ENCODE peak calls at places on chromosome 15, in four cellular contexts. L, C, N and P are unnamed samples. For H3K36me3, the result is how much of the 10 kb centered on the place peaks cover.

GRCh38 chr15:69131362-69132215 is 28.8 kb upstream of the GLCE start:
- DNase-seq in N (no peak), L (no peak), C (no peak), P (peak)

GRCh38 chr15:96320703-96321421 is 9.6 kb upstream of the NR2F2 start:
- DNase-seq in C (no peak), N (peak), L (no peak), P (no peak)

GRCh38 chr15:97955529-97955928 is 5.0 kb upstream of the ARRDC4 start:
- DNase-seq in N (no peak), C (no peak), L (no peak), P (no peak)

GRCh38 chr15:47332481-47332880 is 384.8 kb upstream of the SEMA6D start:
- DNase-seq in C (no peak), N (peak), L (no peak), P (no peak)

GRCh38 chr15:75195122-75195765 is 6.4 kb upstream of the C15orf39 start:
- DNase-seq in N (no peak), C (no peak), L (peak), P (no peak)

GRCh38 chr15:96593735-96594134 is 263.2 kb downstream of the NR2F2 start:
- DNase-seq in N (no peak), C (no peak), L (no peak), P (no peak)

GRCh38 chr15:47027322-47027946 is 689.9 kb upstream of the SEMA6D start:
- DNase-seq in L (peak), N (no peak), C (no peak), P (no peak)

GRCh38 chr15:69675727-69676126 is 223.1 kb downstream of the RPLP1 start:
- DNase-seq in N (no peak), C (no peak), L (no peak), P (no peak)

GRCh38 chr15:99504823-99505551 is 60.8 kb upstream of the MEF2A start:
- DNase-seq in L (no peak), N (peak), C (peak), P (peak)

GRCh38 chr15:73866881-73867410 is 6.4 kb upstream of the TBC1D21 start:
- DNase-seq in C (no peak), N (no peak), L (no peak), P (no peak)

GRCh38 chr15:93150910-93151309 is 61.9 kb upstream of the RGMA start:
- DNase-seq in L (no peak), C (no peak), N (no peak), P (no peak)

GRCh38 chr15:83578706-83579105 is 75.2 kb upstream of the ADAMTSL3 start:
- DNase-seq in N (no peak), C (no peak), L (no peak), P (no peak)

GRCh38 chr15:95957854-95958253 is 372.6 kb upstream of the NR2F2 start:
- DNase-seq in C (no peak), N (no peak), L (no peak), P (no peak)

GRCh38 chr15:63990449-63990848 is 55.8 kb downstream of the DAPK2 start:
- DNase-seq in L (no peak), N (no peak), C (no peak), P (no peak)

GRCh38 chr15:70093481-70094309 is 4.0 kb downstream of the TLE3 start:
- DNase-seq in L (no peak), N (no peak), C (peak), P (no peak)

GRCh38 chr15:72368895-72369294 is 6.9 kb downstream of the HEXA start:
- DNase-seq in L (no peak), N (no peak), C (no peak), P (no peak)

GRCh38 chr15:34266751-34267150 is 41.9 kb downstream of the EMC4 start:
- DNase-seq in N (no peak), C (no peak), L (no peak), P (no peak)

GRCh38 chr15:92271179-92271578 is 122.5 kb upstream of the ST8SIA2 start:
- DNase-seq in N (no peak), C (no peak), L (no peak), P (no peak)

DNA sequence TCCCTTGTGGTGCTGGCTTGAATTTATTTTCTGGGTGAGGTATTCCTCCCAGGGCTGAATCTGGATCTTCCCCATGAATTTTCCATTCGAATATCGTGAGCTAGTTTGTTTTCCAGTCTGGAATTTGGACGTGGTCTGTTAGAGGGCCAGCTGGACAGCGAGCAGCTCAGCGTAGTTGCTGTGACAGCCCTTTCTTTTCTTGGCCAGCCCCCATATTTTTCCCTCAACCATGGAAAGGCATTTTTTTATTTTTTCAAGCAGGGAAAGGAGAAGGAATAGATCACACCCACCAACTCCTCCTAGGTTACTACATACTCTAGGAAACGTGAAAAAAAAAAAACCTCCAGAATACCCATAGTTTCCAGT is 152.0 kb downstream of the KLHL25 start:
- DNase-seq in N (peak), L (no peak), C (no peak), P (no peak)
- H3K36me3 ChIP-seq in N (under half), L (under half), C (under half), P (half or more)

GRCh38 chr15:31350771-31351170 is 24.1 kb downstream of the KLF13 start:
- DNase-seq in N (no peak), L (no peak), C (no peak), P (no peak)

GRCh38 chr15:31352283-31352880 is 25.7 kb downstream of the KLF13 start:
- DNase-seq in C (no peak), N (no peak), L (peak), P (no peak)

GRCh38 chr15:31353931-31354330 is 27.3 kb downstream of the KLF13 start:
- DNase-seq in L (peak), C (no peak), N (no peak), P (no peak)

GRCh38 chr15:31349233-31350141 is 22.9 kb downstream of the KLF13 start:
- DNase-seq in N (no peak), L (no peak), C (no peak), P (no peak)

DNA sequence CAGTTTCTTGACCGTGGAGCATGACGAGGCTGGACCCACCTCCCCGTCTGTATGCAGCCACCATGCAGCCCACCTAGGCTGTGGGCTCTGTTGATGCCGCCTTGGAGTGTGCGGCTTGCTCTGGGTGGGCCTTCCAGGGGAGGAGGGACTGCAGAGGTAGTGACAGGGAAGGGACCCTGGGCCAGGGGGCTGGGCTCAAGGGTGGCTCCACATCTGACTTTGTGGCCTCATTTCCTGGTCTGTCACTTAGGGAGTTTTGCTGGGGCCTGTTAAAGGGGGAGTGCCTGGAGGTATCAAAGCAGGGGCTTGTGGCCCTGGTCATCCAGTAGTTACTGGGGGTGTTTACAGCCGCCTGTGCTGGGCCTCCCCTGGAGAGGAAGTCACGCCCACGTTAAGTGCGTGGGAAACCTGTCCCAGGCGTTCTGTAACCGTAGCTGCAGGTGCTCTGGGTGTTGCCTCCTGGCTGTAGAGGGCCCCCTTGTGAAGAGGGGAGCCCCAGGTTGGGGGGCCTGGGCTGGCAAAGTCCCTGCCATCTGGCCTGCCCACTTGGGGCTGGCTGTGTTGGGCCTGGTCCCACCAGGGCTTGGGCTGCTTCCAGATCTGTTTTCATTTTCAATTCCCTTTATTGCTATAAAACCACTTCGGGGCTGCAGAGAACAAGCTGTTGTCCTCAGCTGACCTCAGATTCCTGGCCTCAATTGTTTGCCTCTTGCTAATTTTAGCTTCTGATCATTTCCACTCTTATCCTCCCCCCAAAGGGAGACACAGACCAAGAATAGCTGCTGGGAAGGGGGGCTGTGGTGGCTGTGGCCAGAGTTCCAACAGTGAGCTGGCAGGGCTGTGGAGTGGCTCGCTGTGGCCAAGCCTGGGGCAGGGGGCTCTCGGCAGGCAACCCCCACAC is 26.5 kb downstream of the KLF13 start:
- DNase-seq in C (no peak), N (peak), L (peak), P (peak)
- H3K4me3 ChIP-seq in C (no peak), N (peak), L (peak), P (peak)

DNA sequence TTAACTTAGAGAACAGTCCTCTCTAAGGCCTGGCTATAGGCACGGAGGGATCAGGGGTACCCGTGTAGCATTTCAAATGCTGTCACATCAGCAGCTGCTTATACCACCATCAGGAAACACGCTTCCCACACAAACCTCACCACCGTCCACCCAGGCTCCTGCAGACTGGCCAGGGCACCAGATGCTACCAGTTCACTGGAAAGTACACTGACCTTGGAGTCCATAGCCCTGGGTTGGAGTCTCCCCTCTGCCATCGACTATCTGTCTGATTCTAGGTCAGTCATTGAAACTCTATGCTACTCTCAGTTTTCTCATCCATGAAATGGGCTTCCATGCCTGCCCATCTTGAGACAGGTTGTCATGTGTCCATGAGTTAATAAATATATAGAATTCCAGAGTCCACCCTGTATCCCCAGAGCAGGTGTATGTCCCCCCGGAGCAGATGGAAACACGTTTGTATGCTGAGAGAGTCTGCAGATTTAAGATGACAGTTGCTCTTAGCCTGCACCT is 156.0 kb upstream of the SMAD3 start:
- DNase-seq in C (no peak), N (no peak), L (no peak), P (no peak)
- H2AFZ ChIP-seq in C (no peak), N (no peak), L (no peak), P (no peak)

GRCh38 chr15:41056810-41057209 is 59.3 kb downstream of the INO80 start:
- DNase-seq in N (no peak), L (no peak), C (no peak), P (no peak)
- H3K36me3 ChIP-seq in N (half or more), L (half or more), C (under half), P (half or more)

GRCh38 chr15:78565951-78566774 is 843 bp downstream of the CHRNA5 start:
- DNase-seq in L (peak), C (peak), N (peak), P (no peak)
- H3K4me3 ChIP-seq in L (peak), C (peak), N (peak), P (peak)

GRCh38 chr15:48520376-48521155 is 124.9 kb downstream of the FBN1 start:
- DNase-seq in N (no peak), L (no peak), C (no peak), P (no peak)
- H2AFZ ChIP-seq in N (no peak), L (no peak), C (no peak), P (no peak)

DNA sequence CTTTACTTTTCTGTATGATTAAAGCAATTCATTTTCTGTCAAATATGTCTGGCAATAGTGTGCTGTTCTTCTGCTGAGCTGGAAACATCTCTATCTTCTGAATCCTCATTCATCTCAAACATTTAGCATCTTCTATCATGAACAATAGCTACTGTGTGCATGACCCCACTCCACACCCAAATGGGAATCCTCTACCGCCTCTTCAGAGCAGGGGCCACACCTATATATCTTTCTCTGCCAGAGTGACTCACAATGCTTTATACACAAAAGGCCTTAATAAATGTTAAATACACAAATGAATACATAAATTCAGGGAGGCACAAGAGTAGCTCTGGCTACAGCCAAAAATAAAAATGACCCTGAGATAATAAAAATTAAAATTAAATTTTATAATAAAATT is 8.0 kb downstream of the ALDH1A2 start:
- DNase-seq in C (no peak), N (no peak), L (no peak), P (no peak)
- H3K36me3 ChIP-seq in C (under half), N (under half), L (under half), P (under half)

GRCh38 chr15:44802336-44802735 is 66.0 kb downstream of the TRIM69 start:
- DNase-seq in N (no peak), C (no peak), L (no peak), P (peak)

GRCh38 chr15:44801797-44802196 is 65.5 kb downstream of the TRIM69 start:
- DNase-seq in N (no peak), L (no peak), C (no peak), P (no peak)

GRCh38 chr15:44801368-44801767 is 65.0 kb downstream of the TRIM69 start:
- DNase-seq in C (no peak), N (no peak), L (no peak), P (no peak)

GRCh38 chr15:44796508-44796907 is 60.2 kb downstream of the TRIM69 start:
- DNase-seq in L (no peak), C (no peak), N (no peak), P (no peak)

DNA sequence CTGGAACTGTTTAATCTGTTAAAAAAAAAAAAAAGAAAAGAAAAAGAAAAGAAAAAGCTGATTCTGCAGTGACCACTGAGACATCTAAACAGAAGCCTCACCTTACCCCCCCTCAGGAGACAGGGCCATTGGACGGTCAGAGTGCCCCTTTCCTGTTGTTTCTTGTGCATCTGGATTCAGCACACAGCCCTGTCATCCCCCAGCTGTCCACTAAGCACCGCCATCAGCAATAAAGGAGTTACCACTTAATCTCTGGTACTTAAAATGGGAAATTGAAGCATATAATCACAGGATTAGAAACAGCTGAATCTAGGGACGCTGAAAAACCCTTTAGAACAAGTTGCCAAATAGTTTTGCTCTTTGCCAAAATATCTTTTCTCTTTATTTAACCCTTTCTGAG is 62.5 kb downstream of the TRIM69 start:
- DNase-seq in C (no peak), L (peak), N (no peak), P (no peak)
- H3K4me3 ChIP-seq in C (no peak), L (no peak), N (no peak), P (no peak)